ENCODE peak calls at places on chromosomes 11 and 22, in ten cellular contexts. D is GM04503; K is GM19239; Z is ecto neural progenitor cell; R is cardiac fibroblast; U is HTR-8/SVneo; X is NCI-H1092; S is left ventricle myocardium inferior; H is omental fat pad; F is stimulated activated CD4-positive, alpha-beta T cell treated with anti-CD3 and anti-CD28 coated beads, Interleukin-1b, Interleukin-23, amount 100 ng/mL, for 4 hours. O is an unnamed sample.

GRCh38 chr22:41916745-41917358 is 2.0 kb upstream of the SHISA8 start:
- DNase-seq in F (no peak), D (no peak), U (no peak), S (no peak), Z (no peak), K (no peak), X (no peak), R (no peak), H (no peak), O (no peak)

GRCh38 chr22:39309881-39310714 is 9.3 kb downstream of the RPL3 start:
- DNase-seq in F (no peak), R (peak), S (no peak), D (no peak), H (no peak), K (no peak), U (no peak), X (no peak), Z (no peak), O (no peak)

GRCh38 chr11:1773131-1773510 is 9.4 kb upstream of the CTSD start:
- DNase-seq in D (no peak), F (no peak), U (no peak), K (no peak), X (no peak), R (no peak), Z (no peak), S (no peak), H (no peak), O (no peak)

GRCh38 chr11:16572946-16573345 is 165.5 kb upstream of the C11orf58 start:
- DNase-seq in D (no peak), X (no peak), K (no peak), H (no peak), S (no peak), Z (no peak), F (no peak), R (no peak), U (no peak), O (no peak)

GRCh38 chr22:17664414-17665045 is 26.0 kb downstream of the BCL2L13 start:
- DNase-seq in K (no peak), R (no peak), F (no peak), U (no peak), D (no peak), H (no peak), X (no peak), Z (no peak), S (no peak), O (no peak)

GRCh38 chr11:93468286-93468685 is 74.9 kb downstream of the SMCO4 start:
- DNase-seq in X (no peak), F (no peak), U (no peak), H (no peak), Z (no peak), D (no peak), R (no peak), S (no peak), K (no peak), O (no peak)

GRCh38 chr11:116707746-116708145 is 65.0 kb downstream of the BUD13 start:
- DNase-seq in R (no peak), U (no peak), K (no peak), S (no peak), H (no peak), Z (no peak), X (no peak), D (no peak), F (no peak), O (no peak)

GRCh38 chr11:114163231-114163631 is 103.7 kb downstream of the ZBTB16 start:
- DNase-seq in S (no peak), Z (no peak), K (no peak), X (no peak), H (no peak), F (no peak), D (no peak), U (peak), R (peak), O (no peak)

GRCh38 chr22:23399367-23400285 is 180.5 kb downstream of the IGLL1 start:
- DNase-seq in D (no peak), H (no peak), X (no peak), Z (no peak), K (no peak), U (no peak), R (no peak), F (no peak), S (no peak), O (no peak)

O was measured in activated T-helper 9 cell treated with anti-CD3 and anti-CD28 coated beads, Interleukin-2, amount 50 U/mL, for 16 hours.